ENCODE peak calls at places on chromosomes 1 and 21, in four cellular contexts. I is HTR-8/SVneo; C is hepatocyte; T is activated CD8-positive, alpha-beta memory T cell treated with anti-CD3 and anti-CD28 coated beads, Interleukin-2, amount 50 U/mL, for 4 hours. H is an unnamed sample.

GRCh38 chr21:23861908-23862504 is 1745.3 kb downstream of the MRPL39 start:
- DNase-seq in T (no peak), C (no peak), I (no peak), H (no peak)

GRCh38 chr1:98794196-98794886 is 132.8 kb downstream of the SNX7 start:
- DNase-seq in C (peak; percentile 79), I (peak; percentile 14), T (peak; percentile 44), H (no peak)

GRCh38 chr1:212791261-212791675 is 309 bp downstream of the NSL1 start:
- DNase-seq in I (peak; percentile 75), C (no peak), T (no peak), H (no peak)

GRCh38 chr1:176843352-176844297 is 320.9 kb downstream of the ASTN1 start:
- DNase-seq in T (no peak), C (peak; percentile 64), I (no peak), H (no peak)

GRCh38 chr21:18244721-18245486 is at the start of gene CHODL:
- DNase-seq in C (peak; percentile 27), T (no peak), I (no peak), H (no peak)

GRCh38 chr1:154400381-154400801 is 4.8 kb upstream of the IL6R start:
- DNase-seq in I (no peak), T (no peak), C (no peak), H (peak; percentile 4)

GRCh38 chr1:180230416-180230790 is 339 bp downstream of the LHX4 start:
- DNase-seq in T (no peak), C (no peak), I (no peak), H (no peak)

GRCh38 chr1:46413596-46413985 is 19.5 kb downstream of the FAAH start:
- DNase-seq in C (no peak), T (peak; percentile 32), I (no peak), H (no peak)

GRCh38 chr1:192553741-192554140 is 21.8 kb upstream of the RGS1 start:
- DNase-seq in C (no peak), I (no peak), T (no peak), H (no peak)

GRCh38 chr21:46066843-46067331 is 31.0 kb upstream of the COL6A2 start:
- DNase-seq in I (no peak), C (no peak), T (no peak), H (no peak)

GRCh38 chr1:1291023-1291528 is 10.8 kb downstream of the SCNN1D start:
- DNase-seq in C (no peak), T (no peak), I (no peak), H (no peak)

GRCh38 chr1:39148942-39149341 is 55.6 kb upstream of the MACF1 start:
- DNase-seq in I (no peak), T (no peak), C (no peak), H (no peak)

GRCh38 chr1:92441316-92442311 is 45.1 kb downstream of the GFI1 start:
- DNase-seq in C (peak; percentile 79), T (no peak), I (no peak), H (peak; percentile 73)

GRCh38 chr1:176533020-176533419 is 70.0 kb downstream of the PAPPA2 start:
- DNase-seq in T (no peak), I (no peak), C (no peak), H (no peak)

GRCh38 chr1:110035236-110035752 is 870 bp downstream of the STRIP1 start:
- DNase-seq in T (no peak), C (peak; percentile 32), I (no peak), H (no peak)

GRCh38 chr1:8848663-8849386 is 29.7 kb downstream of the ENO1 start:
- DNase-seq in C (peak; percentile 96), T (peak; percentile 79), I (peak; percentile 89), H (peak; percentile 91)

GRCh38 chr1:185972096-185972875 is 238.1 kb downstream of the HMCN1 start:
- DNase-seq in C (no peak), I (no peak), T (no peak), H (no peak)

GRCh38 chr1:203280061-203280460 is 25.3 kb upstream of the BTG2 start:
- DNase-seq in T (no peak), C (no peak), I (no peak), H (no peak)

GRCh38 chr1:115833806-115834205 is 7.1 kb downstream of the NHLH2 start:
- DNase-seq in T (no peak), C (no peak), I (no peak), H (no peak)

GRCh38 chr1:145995964-145996432 is 381 bp downstream of the TXNIP start:
- DNase-seq in I (no peak), C (no peak), T (no peak), H (no peak)

GRCh38 chr1:169527461-169528213 is 41.9 kb upstream of the SLC19A2 start:
- DNase-seq in C (peak; percentile 23), T (no peak), I (no peak), H (no peak)

GRCh38 chr1:178052650-178053461 is 41.0 kb upstream of the RASAL2 start:
- DNase-seq in I (no peak), T (no peak), C (peak; percentile 61), H (no peak)

GRCh38 chr1:182631058-182631677 is 27.0 kb upstream of the RGS16 start:
- DNase-seq in T (no peak), C (no peak), I (no peak), H (no peak)

GRCh38 chr1:81760487-81761097 is 40.1 kb upstream of the ADGRL2 start:
- DNase-seq in I (peak; percentile 1), C (peak; percentile 42), T (no peak), H (no peak)

GRCh38 chr1:65343286-65343685 is 33.9 kb downstream of the DNAJC6 start:
- DNase-seq in T (no peak), C (no peak), I (no peak), H (no peak)

GRCh38 chr1:157542676-157543075 is 9.6 kb downstream of the FCRL5 start:
- DNase-seq in C (no peak), T (no peak), I (no peak), H (no peak)

GRCh38 chr1:201429771-201430501 is 8.4 kb upstream of the TNNI1 start:
- DNase-seq in T (no peak), I (no peak), C (no peak), H (no peak)

GRCh38 chr21:45977396-45977795 is 4.2 kb upstream of the COL6A1 start:
- DNase-seq in I (no peak), T (no peak), C (no peak), H (peak; percentile 47)

H was measured in Peyer's patch.